ENCODE peak calls at places on chromosomes 2 and 18, in nine cellular contexts. M is activated B cell treated with CpG ODN at 0.5 μM for 24 hours, G is AG09319, R is right lobe of liver, P is astrocyte, U is GM10248, H is GM12864, C is A549, T is NB4. B is an unnamed sample.

GRCh38 chr2:8488001-8488738 is 193.7 kb upstream of the ID2 start:
- DNase-seq in M (peak; percentile 34), G (no peak), R (no peak), P (peak; percentile 66), U (peak; percentile 80), H (peak; percentile 64), C (no peak), T (no peak), B (no peak)

GRCh38 chr2:240149943-240150784 is 9.7 kb upstream of the OTOS start:
- DNase-seq in M (no peak), G (no peak), R (no peak), P (no peak), U (peak; percentile 76), H (no peak), C (peak; percentile 71), T (peak; percentile 42), B (peak; percentile 71)

GRCh38 chr2:16621348-16621747 is 44.3 kb downstream of the CYRIA start:
- DNase-seq in M (no peak), G (no peak), R (no peak), P (peak; percentile 30), U (no peak), H (no peak), C (no peak), T (no peak), B (no peak)

GRCh38 chr2:36658277-36658748 is 38.2 kb upstream of the VIT start:
- DNase-seq in M (no peak), G (no peak), R (no peak), P (peak; percentile 20), U (no peak), H (no peak), C (no peak), T (no peak), B (no peak)

GRCh38 chr18:79503891-79504475 is 108.3 kb downstream of the NFATC1 start:
- DNase-seq in M (no peak), G (no peak), R (peak; percentile 20), P (no peak), U (no peak), H (no peak), C (no peak), T (no peak), B (no peak)

GRCh38 chr2:105802587-105802986 is 57.9 kb downstream of the NCK2 start:
- DNase-seq in M (peak; percentile 41), G (no peak), R (no peak), P (no peak), U (peak; percentile 38), H (no peak), C (no peak), T (peak; percentile 70), B (no peak)

GRCh38 chr2:206642075-206643025 is at the start of gene FAM237A:
- DNase-seq in M (no peak), G (peak; percentile 16), R (peak; percentile 53), P (peak; percentile 48), U (peak; percentile 49), H (no peak), C (no peak), T (peak; percentile 38), B (no peak)

GRCh38 chr2:233395687-233396086 is 41.4 kb downstream of the DGKD start:
- DNase-seq in M (no peak), G (no peak), R (no peak), P (no peak), U (no peak), H (no peak), C (no peak), T (no peak), B (no peak)

GRCh38 chr2:61736982-61737381 is 116.9 kb downstream of the FAM161A start:
- DNase-seq in M (no peak), G (no peak), R (no peak), P (no peak), U (no peak), H (no peak), C (no peak), T (no peak), B (no peak)

GRCh38 chr2:64645014-64645418 is 8.7 kb downstream of the SERTAD2 start:
- DNase-seq in M (no peak), G (no peak), R (no peak), P (peak; percentile 78), U (no peak), H (no peak), C (peak; percentile 75), T (peak; percentile 94), B (peak; percentile 84)

DNA sequence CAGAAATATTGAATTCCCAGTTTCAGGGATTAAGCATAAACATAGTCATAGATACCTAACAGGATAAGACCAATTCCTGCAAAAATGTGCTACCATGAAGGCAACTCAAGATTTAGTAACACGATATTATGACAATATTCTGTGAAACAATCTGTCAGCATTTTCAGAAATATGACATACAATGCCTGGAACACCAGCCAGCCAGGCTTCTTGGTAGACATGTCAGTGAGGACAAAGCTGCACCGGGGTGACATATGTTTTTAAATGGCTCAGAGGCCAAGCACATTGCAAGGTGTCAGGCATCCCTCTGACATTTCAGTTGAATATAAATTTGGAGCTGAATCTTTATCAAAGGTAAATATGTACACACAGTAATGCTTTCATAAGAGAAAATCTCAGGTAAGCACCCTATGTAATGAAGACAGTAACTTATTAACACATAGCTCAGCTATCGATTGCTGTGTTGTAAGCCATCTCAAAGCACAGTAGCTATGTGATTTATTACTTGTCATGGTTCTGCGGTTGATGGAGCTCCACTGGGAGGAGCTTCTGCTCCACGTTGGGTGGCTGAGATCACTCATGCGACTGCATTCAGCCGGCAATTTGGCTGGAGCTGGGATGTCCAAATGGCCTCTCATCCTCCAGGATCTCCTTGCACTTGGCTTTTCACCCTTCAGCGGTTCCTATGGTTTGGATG is 31.9 kb upstream of the EML6 start:
- DNase-seq in M (no peak), G (no peak), R (no peak), P (no peak), U (no peak), H (no peak), C (no peak), T (no peak), B (no peak)
- TF ChIP-seq CTCF in M (no peak), G (no peak), R (no peak), P (no peak), U (no peak), H (no peak), C (no peak), T (no peak), B (no peak)

GRCh38 chr2:190050001-190050400 is 12.5 kb downstream of the MSTN start:
- DNase-seq in M (no peak), G (no peak), R (no peak), P (no peak), U (no peak), H (no peak), C (no peak), T (no peak), B (no peak)
- TF ChIP-seq CTCF in M (no peak), G (no peak), R (no peak), P (no peak), U (no peak), H (no peak), C (no peak), T (no peak), B (no peak)

GRCh38 chr18:45357681-45358470 is 257.4 kb upstream of the SLC14A2 start:
- DNase-seq in M (no peak), G (no peak), R (no peak), P (peak; percentile 68), U (no peak), H (no peak), C (no peak), T (no peak), B (no peak)

GRCh38 chr18:45352874-45353273 is 262.4 kb upstream of the SLC14A2 start:
- DNase-seq in M (no peak), G (no peak), R (no peak), P (no peak), U (no peak), H (no peak), C (no peak), T (no peak), B (no peak)

GRCh38 chr18:45353530-45353929 is 261.7 kb upstream of the SLC14A2 start:
- DNase-seq in M (no peak), G (no peak), R (no peak), P (peak; percentile 36), U (no peak), H (no peak), C (peak; percentile 1), T (no peak), B (no peak)

GRCh38 chr18:45359275-45360009 is 255.8 kb upstream of the SLC14A2 start:
- DNase-seq in M (no peak), G (no peak), R (no peak), P (no peak), U (no peak), H (no peak), C (no peak), T (no peak), B (no peak)

GRCh38 chr18:45355944-45356520 is 259.2 kb upstream of the SLC14A2 start:
- DNase-seq in M (no peak), G (no peak), R (no peak), P (no peak), U (no peak), H (no peak), C (no peak), T (no peak), B (no peak)
- TF ChIP-seq CTCF in M (no peak), G (no peak), R (peak; percentile 9), P (no peak), U (no peak), H (no peak), C (no peak), T (no peak), B (no peak)

DNA sequence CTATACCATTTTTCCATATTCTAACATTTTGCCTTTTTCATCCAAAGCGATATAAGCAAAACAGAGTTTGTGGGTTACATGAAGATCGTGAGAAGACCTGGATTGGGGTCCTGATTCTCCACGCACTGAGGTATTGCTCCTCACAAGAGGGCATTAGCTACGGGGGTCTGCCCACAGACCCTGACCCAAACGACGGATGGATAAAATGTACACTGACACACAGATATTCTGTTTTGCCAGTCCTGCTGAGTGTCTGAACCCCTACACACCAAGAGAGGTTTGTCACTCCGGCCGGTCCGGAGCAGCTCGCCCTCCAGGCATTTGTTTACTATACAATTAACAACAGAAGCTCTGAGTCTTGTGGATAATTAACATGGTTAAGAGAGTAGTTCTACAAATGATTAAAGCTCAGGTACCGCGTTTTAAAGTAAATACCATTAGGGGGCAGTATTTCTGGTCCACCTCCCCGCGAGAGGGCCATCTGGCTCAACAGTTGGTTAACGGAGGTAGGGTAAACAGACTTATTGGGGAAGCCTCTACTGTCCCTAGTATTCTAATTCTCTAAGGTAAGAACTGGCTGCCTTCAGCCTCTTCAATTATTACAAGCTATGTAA is 28.4 kb downstream of the SCYGR8 start:
- DNase-seq in M (no peak), G (no peak), R (no peak), P (no peak), U (peak; percentile 41), H (no peak), C (no peak), T (no peak), B (no peak)
- TF ChIP-seq CTCF in M (no peak), G (no peak), R (peak; percentile 43), P (no peak), U (peak; percentile 15), H (peak; percentile 41), C (peak; percentile 37), T (no peak), B (no peak)